ENCODE peak calls at places on chromosomes 4 and X, in seven cellular contexts. X is suprapubic skin, S is tibial nerve, Z is stomach, B is prostate gland, Y is Peyer's patch, T is heart left ventricle. V is an unnamed sample.

GRCh38 chr4:86670739-86671138 is 76.6 kb downstream of the PTPN13 start:
- DNase-seq in Z (no peak), X (no peak), Y (no peak), B (no peak), S (no peak), T (no peak), V (no peak)

GRCh38 chr4:54281060-54281781 is 52.1 kb downstream of the PDGFRA start:
- DNase-seq in Y (no peak), B (peak; percentile 90), X (peak; percentile 90), Z (peak; percentile 92), T (peak; percentile 90), S (peak; percentile 41), V (peak; percentile 93)

GRCh38 chrX:24693453-24694202 is at the start of gene POLA1:
- DNase-seq in Y (peak; percentile 87), B (peak; percentile 82), T (peak; percentile 95), X (peak; percentile 94), S (peak; percentile 78), Z (peak; percentile 91), V (peak; percentile 89)

GRCh38 chr4:186765673-186766546 is 42.3 kb upstream of the FAT1 start:
- DNase-seq in B (no peak), X (no peak), Z (no peak), T (no peak), Y (peak; percentile 81), S (no peak), V (no peak)

GRCh38 chr4:78747328-78747946 is 28.7 kb upstream of the BMP2K start:
- DNase-seq in X (no peak), S (no peak), T (no peak), Y (no peak), Z (no peak), B (no peak), V (no peak)

GRCh38 chr4:186058253-186058979 is 10.5 kb upstream of the TLR3 start:
- DNase-seq in Z (no peak), T (no peak), S (no peak), X (no peak), Y (no peak), B (no peak), V (no peak)

GRCh38 chr4:93467484-93468155 is 360.9 kb upstream of the ATOH1 start:
- DNase-seq in Y (no peak), S (no peak), B (no peak), Z (no peak), X (no peak), T (no peak), V (no peak)

GRCh38 chr4:165394275-165394674 is 15.5 kb downstream of the CPE start:
- DNase-seq in X (no peak), Z (no peak), B (no peak), S (no peak), Y (no peak), T (no peak), V (no peak)

GRCh38 chr4:18840499-18840898 is 818.9 kb upstream of the LCORL start:
- DNase-seq in X (no peak), B (no peak), Z (no peak), T (no peak), S (no peak), Y (no peak), V (no peak)

GRCh38 chr4:183987529-183987946 is 82.4 kb downstream of the STOX2 start:
- DNase-seq in S (peak; percentile 25), Y (no peak), T (peak; percentile 88), Z (peak; percentile 74), B (peak; percentile 75), X (peak; percentile 75), V (peak; percentile 89)

GRCh38 chrX:38560776-38561125 is 591 bp upstream of the TSPAN7 start:
- DNase-seq in Y (no peak), X (no peak), B (no peak), T (no peak), S (no peak), Z (no peak), V (no peak)

GRCh38 chr4:24966076-24966475 is 53.2 kb upstream of the CCDC149 start:
- DNase-seq in Y (no peak), Z (no peak), S (no peak), B (no peak), T (no peak), X (no peak), V (no peak)

GRCh38 chr4:24968992-24969391 is 56.1 kb upstream of the CCDC149 start:
- DNase-seq in X (no peak), B (no peak), S (no peak), Z (no peak), Y (no peak), T (no peak), V (no peak)

GRCh38 chr4:24963277-24963676 is 50.4 kb upstream of the CCDC149 start:
- DNase-seq in B (no peak), S (no peak), Z (no peak), Y (no peak), T (no peak), X (no peak), V (no peak)

GRCh38 chr4:24967346-24967745 is 54.5 kb upstream of the CCDC149 start:
- DNase-seq in S (no peak), X (no peak), Y (no peak), B (no peak), T (no peak), Z (no peak), V (no peak)

GRCh38 chr4:24965627-24966026 is 52.8 kb upstream of the CCDC149 start:
- DNase-seq in Y (no peak), X (no peak), T (no peak), Z (no peak), B (no peak), S (no peak), V (no peak)
- TF ChIP-seq POLR2A in Y (no peak), X (no peak), T (no peak), Z (no peak), B (no peak), S (no peak), V (no peak)

DNA sequence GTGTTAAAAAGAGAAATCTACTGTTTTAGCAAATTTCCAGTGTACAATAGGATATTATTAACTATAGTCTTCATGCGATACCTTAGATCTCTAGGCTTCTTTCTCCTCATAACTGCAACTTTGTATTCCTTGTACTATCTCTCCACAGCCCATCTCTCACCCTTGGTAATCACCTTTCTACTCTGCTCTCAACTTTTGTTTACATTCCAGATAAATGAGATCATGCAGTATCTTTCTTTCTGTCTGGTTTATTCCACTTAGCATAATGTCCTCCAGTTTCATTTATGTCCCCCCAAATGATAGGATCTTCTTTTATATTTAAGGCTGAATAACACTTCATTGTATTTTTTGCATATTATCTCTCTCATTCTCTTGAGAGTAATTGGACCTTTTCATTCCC is 165.5 kb downstream of the HS3ST1 start:
- DNase-seq in S (no peak), Y (no peak), Z (no peak), B (no peak), T (no peak), X (no peak), V (no peak)
- H3K4me3 ChIP-seq in S (no peak overlapping the region), Y (no peak overlapping the region), Z (no peak overlapping the region), B (no peak overlapping the region), T (no peak overlapping the region), X (no peak overlapping the region), V (no peak overlapping the region)

DNA sequence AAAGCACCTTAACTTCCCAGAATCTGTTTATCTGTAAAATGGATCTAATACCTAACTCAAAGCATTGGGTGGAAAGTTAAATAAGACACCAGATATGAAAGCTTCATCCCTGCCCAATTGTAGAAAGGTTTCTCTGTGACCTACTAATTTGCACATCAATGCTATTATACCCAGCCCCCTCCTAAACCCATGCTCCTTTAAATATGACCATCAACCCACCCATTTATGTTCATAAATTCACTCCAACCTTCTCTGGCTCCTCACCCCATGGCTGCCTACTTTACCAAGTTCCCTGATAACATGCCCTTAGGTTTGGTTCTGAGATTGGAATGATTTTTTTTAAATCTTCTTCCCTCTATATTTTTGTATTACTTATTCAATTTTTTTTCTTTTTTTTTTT is 1.9 kb downstream of the LYAR start:
- DNase-seq in B (no peak), S (no peak), T (no peak), X (no peak), Z (no peak), Y (no peak), V (no peak)
- H3K4me1 ChIP-seq in B (peaks cover 7% of the 10 kb centered on the region), S (peaks cover 19% of the 10 kb centered on the region), T (peaks cover 59% of the 10 kb centered on the region), X (peaks cover 27% of the 10 kb centered on the region), Z (peaks cover 24% of the 10 kb centered on the region), Y (peaks cover 3% of the 10 kb centered on the region), V (peaks cover 15% of the 10 kb centered on the region)

GRCh38 chr4:1928356-1929235 is 57.4 kb downstream of the NSD2 start:
- DNase-seq in X (no peak), Y (no peak), S (no peak), Z (no peak), T (no peak), B (no peak), V (no peak)
- TF ChIP-seq POLR2A in X (no peak), Y (no peak), S (no peak), Z (no peak), T (no peak), B (no peak), V (no peak)

GRCh38 chrX:79366888-79367749 is at the start of gene ITM2A:
- DNase-seq in Y (peak; percentile 51), B (no peak), S (peak; percentile 12), Z (peak; percentile 34), T (peak; percentile 52), X (peak; percentile 61), V (no peak)

GRCh38 chrX:79367907-79368306 is 773 bp upstream of the ITM2A start:
- DNase-seq in B (no peak), T (no peak), X (no peak), Y (no peak), S (no peak), Z (no peak), V (no peak)

GRCh38 chrX:79364306-79364705 is 2.8 kb downstream of the ITM2A start:
- DNase-seq in T (no peak), Y (no peak), Z (no peak), B (no peak), S (no peak), X (no peak), V (no peak)

GRCh38 chrX:79365591-79365990 is 1.5 kb downstream of the ITM2A start:
- DNase-seq in B (no peak), Y (no peak), X (no peak), S (no peak), T (no peak), Z (no peak), V (no peak)

DNA sequence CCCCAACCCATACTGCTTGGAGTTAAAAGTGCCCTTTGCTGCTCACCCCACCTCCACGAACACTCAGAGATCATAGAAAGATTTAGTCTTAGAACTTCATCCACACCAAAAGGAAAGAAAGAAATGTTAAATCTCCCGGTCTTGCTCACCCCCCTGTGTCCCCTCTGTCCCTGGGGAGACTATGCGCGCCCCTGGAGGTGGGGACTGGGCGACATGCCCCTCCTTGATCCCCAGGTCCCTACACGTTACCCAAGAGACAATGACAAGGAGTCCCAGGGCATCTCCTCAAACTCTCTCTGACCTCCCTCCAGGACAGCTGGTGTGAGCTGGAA is 612 bp downstream of the ITM2A start:
- DNase-seq in S (no peak), X (no peak), Y (no peak), T (no peak), B (no peak), Z (no peak), V (no peak)
- H3K4me3 ChIP-seq in S (peak overlapping the region; percentile 42), X (peak overlapping the region; percentile 54), Y (peak overlapping the region; percentile 49), T (peak overlapping the region; percentile 41), B (peak overlapping the region; percentile 27), Z (peak overlapping the region; percentile 51), V (no peak overlapping the region)

DNA sequence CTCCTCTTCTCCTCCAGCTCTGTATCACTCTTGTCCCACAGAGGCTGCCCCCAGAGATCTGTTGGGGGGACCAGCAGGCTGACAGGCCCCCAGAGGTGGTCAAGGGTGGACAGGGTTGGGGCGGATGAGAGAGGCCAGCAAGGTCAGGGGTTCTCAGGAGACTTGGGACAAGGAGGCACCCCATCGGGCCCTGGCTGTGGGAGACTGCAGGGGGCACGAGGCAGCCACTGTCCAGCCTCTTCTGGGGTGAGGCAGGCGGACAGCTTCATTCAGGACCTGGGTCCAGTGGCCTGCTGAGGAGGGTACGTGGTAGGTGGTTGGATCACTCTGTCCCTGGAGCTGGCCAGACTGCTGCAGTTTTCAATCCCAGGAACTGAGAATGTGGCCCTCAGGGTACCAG is 24.6 kb downstream of the ETDB start:
- DNase-seq in T (no peak), Y (no peak), S (no peak), X (peak; percentile 57), Z (no peak), B (no peak), V (no peak)
- H3K4me1 ChIP-seq in T (peaks cover 12% of the 10 kb centered on the region), Y (no peaks in the 10 kb centered on the region), S (no peaks in the 10 kb centered on the region), X (peaks cover 10% of the 10 kb centered on the region), Z (peaks cover 10% of the 10 kb centered on the region), B (no peaks in the 10 kb centered on the region), V (no peaks in the 10 kb centered on the region)